ENCODE peak calls at places on chromosome 11, in six cellular contexts. One of them, this sample, is unnamed.

GRCh38 chr11:106072804-106073203 is 4.3 kb downstream of the KBTBD3 start:
- DNase-seq in GM13977: no peak
- DNase-seq in aorta: no peak
- DNase-seq in GDM1: no peak
- DNase-seq in fibroblast of lung: no peak
- DNase-seq in stimulated activated CD8-positive, alpha-beta memory T cell treated with anti-CD3 and anti-CD28 coated beads, Interleukin-2, amount 100 ng/mL, for 1 hour: no peak
- DNase-seq in this sample: no peak

GRCh38 chr11:118820412-118821357 is 29.7 kb upstream of the DDX6 start:
- DNase-seq in aorta: peak; percentile 96
- DNase-seq in GDM1: no peak
- DNase-seq in fibroblast of lung: peak; percentile 11
- DNase-seq in stimulated activated CD8-positive, alpha-beta memory T cell treated with anti-CD3 and anti-CD28 coated beads, Interleukin-2, amount 100 ng/mL, for 1 hour: no peak
- DNase-seq in GM13977: peak; percentile 81
- DNase-seq in this sample: no peak

GRCh38 chr11:69533296-69534165 is 52.1 kb downstream of the LINC01488 start:
- DNase-seq in stimulated activated CD8-positive, alpha-beta memory T cell treated with anti-CD3 and anti-CD28 coated beads, Interleukin-2, amount 100 ng/mL, for 1 hour: no peak
- DNase-seq in GM13977: no peak
- DNase-seq in GDM1: no peak
- DNase-seq in aorta: peak; percentile 52
- DNase-seq in fibroblast of lung: no peak
- DNase-seq in this sample: no peak

GRCh38 chr11:78277314-78277994 is 88.7 kb downstream of the USP35 start:
- DNase-seq in GDM1: no peak
- DNase-seq in GM13977: no peak
- DNase-seq in aorta: no peak
- DNase-seq in stimulated activated CD8-positive, alpha-beta memory T cell treated with anti-CD3 and anti-CD28 coated beads, Interleukin-2, amount 100 ng/mL, for 1 hour: no peak
- DNase-seq in fibroblast of lung: peak; percentile 13
- DNase-seq in this sample: no peak

GRCh38 chr11:127000991-127001390 is 421 bp upstream of the KIRREL3 start:
- DNase-seq in fibroblast of lung: no peak
- DNase-seq in GDM1: no peak
- DNase-seq in aorta: no peak
- DNase-seq in stimulated activated CD8-positive, alpha-beta memory T cell treated with anti-CD3 and anti-CD28 coated beads, Interleukin-2, amount 100 ng/mL, for 1 hour: no peak
- DNase-seq in GM13977: no peak
- DNase-seq in this sample: no peak

GRCh38 chr11:125401746-125402145 is 94.3 kb downstream of the FEZ1 start:
- DNase-seq in GM13977: no peak
- DNase-seq in stimulated activated CD8-positive, alpha-beta memory T cell treated with anti-CD3 and anti-CD28 coated beads, Interleukin-2, amount 100 ng/mL, for 1 hour: no peak
- DNase-seq in fibroblast of lung: peak; percentile 66
- DNase-seq in aorta: peak; percentile 74
- DNase-seq in GDM1: no peak
- DNase-seq in this sample: no peak

GRCh38 chr11:114280696-114281095 is 15.5 kb upstream of the NNMT start:
- DNase-seq in GDM1: no peak
- DNase-seq in GM13977: no peak
- DNase-seq in aorta: peak; percentile 84
- DNase-seq in stimulated activated CD8-positive, alpha-beta memory T cell treated with anti-CD3 and anti-CD28 coated beads, Interleukin-2, amount 100 ng/mL, for 1 hour: no peak
- DNase-seq in fibroblast of lung: peak; percentile 81
- DNase-seq in this sample: no peak

GRCh38 chr11:18408558-18409242 is 3.4 kb upstream of the LDHC start:
- DNase-seq in stimulated activated CD8-positive, alpha-beta memory T cell treated with anti-CD3 and anti-CD28 coated beads, Interleukin-2, amount 100 ng/mL, for 1 hour: no peak
- DNase-seq in GM13977: no peak
- DNase-seq in fibroblast of lung: no peak
- DNase-seq in aorta: no peak
- DNase-seq in GDM1: no peak
- DNase-seq in this sample: no peak

GRCh38 chr11:134589155-134589554 is 177.1 kb upstream of the B3GAT1 start:
- DNase-seq in stimulated activated CD8-positive, alpha-beta memory T cell treated with anti-CD3 and anti-CD28 coated beads, Interleukin-2, amount 100 ng/mL, for 1 hour: no peak
- DNase-seq in GDM1: no peak
- DNase-seq in GM13977: no peak
- DNase-seq in aorta: no peak
- DNase-seq in fibroblast of lung: no peak
- DNase-seq in this sample: no peak

GRCh38 chr11:64619811-64620285 is 28.8 kb downstream of the SLC22A12 start:
- DNase-seq in GM13977: no peak
- DNase-seq in stimulated activated CD8-positive, alpha-beta memory T cell treated with anti-CD3 and anti-CD28 coated beads, Interleukin-2, amount 100 ng/mL, for 1 hour: no peak
- DNase-seq in GDM1: no peak
- DNase-seq in fibroblast of lung: peak; percentile 38
- DNase-seq in aorta: no peak
- DNase-seq in this sample: no peak

GRCh38 chr11:61594907-61595257 is 14.0 kb upstream of the SYT7 start:
- DNase-seq in GDM1: no peak
- DNase-seq in stimulated activated CD8-positive, alpha-beta memory T cell treated with anti-CD3 and anti-CD28 coated beads, Interleukin-2, amount 100 ng/mL, for 1 hour: no peak
- DNase-seq in GM13977: no peak
- DNase-seq in fibroblast of lung: no peak
- DNase-seq in aorta: no peak
- DNase-seq in this sample: no peak

This sample was measured in T follicular helper cell.